ENCODE peak calls at places on chromosome 19, in eight cellular contexts. Y, O, D, A, F, P, S and E are unnamed samples.

GRCh38 chr19:41753936-41754529 is 1.3 kb upstream of the CEACAM6 start:
- DNase-seq in D (peak; percentile 20), P (peak; percentile 54), S (peak; percentile 57), O (peak; percentile 23), Y (peak; percentile 77), F (peak; percentile 55), A (peak; percentile 87), E (no peak)

GRCh38 chr19:53538378-53539109 is 599 bp downstream of the ZNF331 start:
- DNase-seq in F (no peak), P (no peak), S (no peak), A (no peak), Y (no peak), D (no peak), O (no peak), E (no peak)

GRCh38 chr19:44776402-44777096 is 1.1 kb upstream of the CBLC start:
- DNase-seq in O (no peak), F (no peak), D (no peak), S (no peak), P (no peak), A (no peak), Y (no peak), E (peak; percentile 89)

GRCh38 chr19:55344444-55344843 is 4.8 kb downstream of the KMT5C start:
- DNase-seq in D (no peak), A (no peak), P (no peak), S (no peak), O (no peak), F (no peak), Y (no peak), E (no peak)

GRCh38 chr19:34230833-34231232 is 23.5 kb upstream of the GARRE1 start:
- DNase-seq in D (no peak), P (no peak), Y (no peak), A (no peak), O (no peak), F (no peak), S (no peak), E (no peak)

GRCh38 chr19:46193678-46194077 is 35.9 kb upstream of the IGFL1 start:
- DNase-seq in Y (no peak), S (no peak), A (no peak), O (no peak), F (no peak), P (no peak), D (no peak), E (no peak)

GRCh38 chr19:1856698-1857603 is 6.4 kb downstream of the KLF16 start:
- DNase-seq in S (no peak), Y (peak; percentile 68), A (peak; percentile 81), F (peak; percentile 96), O (no peak), D (peak; percentile 84), P (peak; percentile 48), E (peak; percentile 96)

GRCh38 chr19:7605490-7606222 is 10.0 kb downstream of the CAMSAP3 start:
- DNase-seq in O (no peak), F (peak; percentile 60), A (no peak), Y (peak; percentile 81), S (no peak), P (no peak), D (no peak), E (no peak)

GRCh38 chr19:50500060-50500752 is 10.8 kb downstream of the JOSD2 start:
- DNase-seq in P (no peak), O (no peak), F (no peak), S (no peak), A (peak; percentile 62), Y (peak; percentile 27), D (no peak), E (no peak)

GRCh38 chr19:3708207-3708931 is at the start of gene TJP3:
- DNase-seq in F (peak; percentile 19), O (no peak), P (no peak), D (no peak), S (no peak), Y (peak; percentile 45), A (no peak), E (no peak)

GRCh38 chr19:50833117-50833801 is at the start of gene KLK15:
- DNase-seq in S (no peak), Y (no peak), O (no peak), D (no peak), P (no peak), F (no peak), A (no peak), E (no peak)

GRCh38 chr19:4521170-4521887 is 3.0 kb upstream of the PLIN4 start:
- DNase-seq in D (no peak), S (no peak), F (peak; percentile 48), P (no peak), Y (no peak), O (no peak), A (no peak), E (no peak)

GRCh38 chr19:15265849-15266248 is 33.6 kb upstream of the EPHX3 start:
- DNase-seq in A (no peak), F (peak; percentile 81), P (no peak), D (peak; percentile 97), Y (no peak), O (no peak), S (no peak), E (peak; percentile 85)

GRCh38 chr19:44585371-44586141 is 27.8 kb upstream of the IGSF23 start:
- DNase-seq in P (no peak), O (no peak), F (peak; percentile 52), Y (no peak), A (no peak), S (no peak), D (peak; percentile 24), E (no peak)

GRCh38 chr19:8355631-8356402 is 8.1 kb upstream of the ANGPTL4 start:
- DNase-seq in O (no peak), Y (no peak), S (no peak), F (peak; percentile 100), P (no peak), A (no peak), D (peak; percentile 86), E (no peak)

GRCh38 chr19:2461751-2462634 is 5.2 kb upstream of the LMNB2 start:
- DNase-seq in Y (no peak), D (peak; percentile 78), O (no peak), A (peak; percentile 86), P (peak; percentile 68), F (peak; percentile 84), S (peak; percentile 52), E (no peak)

GRCh38 chr19:16062789-16063188 is 13.5 kb upstream of the TPM4 start:
- DNase-seq in D (no peak), S (no peak), P (peak; percentile 61), O (no peak), Y (peak; percentile 76), A (peak; percentile 89), F (peak; percentile 58), E (no peak)

GRCh38 chr19:7391218-7391670 is 42.5 kb downstream of the ARHGEF18 start:
- DNase-seq in A (no peak), F (peak; percentile 96), D (no peak), O (no peak), S (no peak), Y (no peak), P (no peak), E (no peak)

GRCh38 chr19:611506-611869 is 21.8 kb downstream of the HCN2 start:
- DNase-seq in D (peak; percentile 87), P (no peak), S (peak; percentile 55), F (peak; percentile 98), Y (no peak), A (peak; percentile 88), O (peak; percentile 56), E (no peak)

GRCh38 chr19:39128511-39129079 is 3.0 kb downstream of the PAK4 start:
- DNase-seq in D (no peak), S (no peak), Y (no peak), P (no peak), F (no peak), O (no peak), A (no peak), E (no peak)

GRCh38 chr19:29815231-29815630 is 3.4 kb downstream of the CCNE1 start:
- DNase-seq in Y (no peak), F (no peak), S (no peak), A (no peak), P (no peak), O (no peak), D (no peak), E (no peak)

GRCh38 chr19:17836530-17836929 is 11.3 kb downstream of the JAK3 start:
- DNase-seq in P (no peak), A (no peak), O (no peak), D (no peak), F (no peak), Y (no peak), S (no peak), E (no peak)

GRCh38 chr19:48381178-48381950 is 10.0 kb downstream of the KDELR1 start:
- DNase-seq in O (no peak), F (no peak), Y (no peak), A (no peak), S (no peak), P (no peak), D (no peak), E (no peak)

GRCh38 chr19:54230031-54230430 is 7.2 kb upstream of the LILRB3 start:
- DNase-seq in P (no peak), O (no peak), A (no peak), F (no peak), Y (no peak), S (no peak), D (no peak), E (peak; percentile 61)

GRCh38 chr19:41945135-41945766 is 13.9 kb downstream of the RABAC1 start:
- DNase-seq in D (no peak), F (no peak), O (peak; percentile 93), Y (no peak), A (peak; percentile 93), P (peak; percentile 59), S (peak; percentile 76), E (no peak)

GRCh38 chr19:33376931-33377557 is 3.5 kb downstream of the CEBPG start:
- DNase-seq in F (no peak), A (no peak), Y (no peak), D (no peak), S (no peak), O (no peak), P (no peak), E (no peak)

GRCh38 chr19:36849701-36850645 is 703 bp upstream of the ZNF345 start:
- DNase-seq in D (peak; percentile 93), S (peak; percentile 85), Y (peak; percentile 92), F (peak; percentile 92), P (peak; percentile 79), A (peak; percentile 96), O (peak; percentile 80), E (peak; percentile 94)

GRCh38 chr19:21697171-21697570 is 70.2 kb downstream of the ZNF100 start:
- DNase-seq in A (no peak), S (no peak), O (no peak), Y (no peak), P (no peak), F (no peak), D (no peak), E (no peak)

GRCh38 chr19:13037161-13037560 is 41.9 kb downstream of the NFIX start:
- DNase-seq in O (no peak), P (no peak), A (no peak), F (peak; percentile 98), D (peak; percentile 81), Y (no peak), S (no peak), E (no peak)

GRCh38 chr19:40740747-40741146 is 9.5 kb downstream of the ACTMAP start:
- DNase-seq in Y (no peak), D (peak; percentile 82), F (no peak), S (no peak), A (no peak), O (no peak), P (no peak), E (no peak)

GRCh38 chr19:41616785-41617621 is 9.9 kb downstream of the CEACAM4 start:
- DNase-seq in S (no peak), O (no peak), Y (peak; percentile 48), D (peak; percentile 21), A (peak; percentile 39), F (peak; percentile 25), P (no peak), E (no peak)

GRCh38 chr19:9597027-9597426 is 12.7 kb upstream of the ZNF121 start:
- DNase-seq in A (no peak), O (no peak), S (no peak), P (no peak), D (peak; percentile 75), F (peak; percentile 96), Y (no peak), E (no peak)

GRCh38 chr19:48874309-48875135 is 2.3 kb downstream of the PPP1R15A start:
- DNase-seq in P (no peak), S (no peak), D (peak; percentile 27), Y (no peak), A (peak; percentile 82), F (peak; percentile 93), O (no peak), E (peak; percentile 82)